ENCODE peak calls at places on chromosomes 7 and 10, in ten cellular contexts. One of them, this sample, is unnamed.

GRCh38 chr7:151696738-151697514 is 177.2 kb upstream of the RHEB start:
- DNase-seq in sigmoid colon: no peak
- DNase-seq in adrenal gland: no peak
- DNase-seq in body of pancreas: peak; percentile 29
- DNase-seq in ovary: no peak
- DNase-seq in heart left ventricle: no peak
- DNase-seq in GM12878: no peak
- DNase-seq in spleen: no peak
- DNase-seq in prostate gland: peak; percentile 35
- DNase-seq in A549: peak; percentile 71
- DNase-seq in this sample: no peak

GRCh38 chr10:49139000-49139865 is 5.4 kb upstream of the FAM170B start:
- DNase-seq in sigmoid colon: no peak
- DNase-seq in adrenal gland: no peak
- DNase-seq in body of pancreas: no peak
- DNase-seq in ovary: peak; percentile 27
- DNase-seq in heart left ventricle: no peak
- DNase-seq in GM12878: no peak
- DNase-seq in spleen: no peak
- DNase-seq in prostate gland: no peak
- DNase-seq in A549: no peak
- DNase-seq in this sample: no peak

GRCh38 chr7:131948434-131949053 is 392.1 kb upstream of the PODXL start:
- DNase-seq in sigmoid colon: no peak
- DNase-seq in adrenal gland: no peak
- DNase-seq in body of pancreas: no peak
- DNase-seq in ovary: no peak
- DNase-seq in heart left ventricle: peak; percentile 21
- DNase-seq in GM12878: no peak
- DNase-seq in spleen: no peak
- DNase-seq in prostate gland: peak; percentile 34
- DNase-seq in A549: peak; percentile 71
- DNase-seq in this sample: no peak

GRCh38 chr7:113120647-113121046 is 2.3 kb upstream of the SMIM30 start:
- DNase-seq in sigmoid colon: no peak
- DNase-seq in adrenal gland: no peak
- DNase-seq in body of pancreas: no peak
- DNase-seq in ovary: no peak
- DNase-seq in heart left ventricle: no peak
- DNase-seq in GM12878: no peak
- DNase-seq in spleen: no peak
- DNase-seq in prostate gland: no peak
- DNase-seq in A549: no peak
- DNase-seq in this sample: peak; percentile 86

GRCh38 chr7:93147358-93147757 is 827 bp downstream of the SAMD9L start:
- DNase-seq in sigmoid colon: peak; percentile 55
- DNase-seq in adrenal gland: peak; percentile 28
- DNase-seq in body of pancreas: peak; percentile 18
- DNase-seq in ovary: peak; percentile 15
- DNase-seq in heart left ventricle: peak; percentile 25
- DNase-seq in GM12878: peak; percentile 51
- DNase-seq in spleen: peak; percentile 64
- DNase-seq in prostate gland: peak; percentile 9
- DNase-seq in A549: peak; percentile 10
- DNase-seq in this sample: peak; percentile 67

GRCh38 chr7:118755067-118755625 is 530.6 kb downstream of the ANKRD7 start:
- DNase-seq in sigmoid colon: no peak
- DNase-seq in adrenal gland: no peak
- DNase-seq in body of pancreas: no peak
- DNase-seq in ovary: no peak
- DNase-seq in heart left ventricle: no peak
- DNase-seq in GM12878: no peak
- DNase-seq in spleen: no peak
- DNase-seq in prostate gland: peak; percentile 59
- DNase-seq in A549: no peak
- DNase-seq in this sample: no peak

GRCh38 chr7:26843696-26844095 is 20.7 kb downstream of the SKAP2 start:
- DNase-seq in sigmoid colon: no peak
- DNase-seq in adrenal gland: no peak
- DNase-seq in body of pancreas: no peak
- DNase-seq in ovary: no peak
- DNase-seq in heart left ventricle: no peak
- DNase-seq in GM12878: no peak
- DNase-seq in spleen: no peak
- DNase-seq in prostate gland: no peak
- DNase-seq in A549: no peak
- DNase-seq in this sample: peak; percentile 42

GRCh38 chr10:101291254-101292193 is 62.3 kb upstream of the LBX1 start:
- DNase-seq in sigmoid colon: no peak
- DNase-seq in adrenal gland: peak; percentile 53
- DNase-seq in body of pancreas: peak; percentile 57
- DNase-seq in ovary: peak; percentile 39
- DNase-seq in heart left ventricle: peak; percentile 62
- DNase-seq in GM12878: no peak
- DNase-seq in spleen: peak; percentile 85
- DNase-seq in prostate gland: peak; percentile 24
- DNase-seq in A549: peak; percentile 85
- DNase-seq in this sample: peak; percentile 71

GRCh38 chr10:63618552-63618951 is 97.4 kb downstream of the REEP3 start:
- DNase-seq in sigmoid colon: no peak
- DNase-seq in adrenal gland: no peak
- DNase-seq in body of pancreas: no peak
- DNase-seq in ovary: no peak
- DNase-seq in heart left ventricle: no peak
- DNase-seq in GM12878: no peak
- DNase-seq in spleen: no peak
- DNase-seq in prostate gland: no peak
- DNase-seq in A549: no peak
- DNase-seq in this sample: no peak

GRCh38 chr7:54179321-54180029 is 362.7 kb upstream of the VSTM2A start:
- DNase-seq in sigmoid colon: no peak
- DNase-seq in adrenal gland: no peak
- DNase-seq in body of pancreas: no peak
- DNase-seq in ovary: no peak
- DNase-seq in heart left ventricle: no peak
- DNase-seq in GM12878: no peak
- DNase-seq in spleen: no peak
- DNase-seq in prostate gland: no peak
- DNase-seq in A549: no peak
- DNase-seq in this sample: no peak

GRCh38 chr7:25712500-25712899 is 439.5 kb upstream of the NFE2L3 start:
- DNase-seq in sigmoid colon: no peak
- DNase-seq in adrenal gland: no peak
- DNase-seq in body of pancreas: no peak
- DNase-seq in ovary: no peak
- DNase-seq in heart left ventricle: no peak
- DNase-seq in GM12878: no peak
- DNase-seq in spleen: no peak
- DNase-seq in prostate gland: no peak
- DNase-seq in A549: no peak
- DNase-seq in this sample: no peak

GRCh38 chr10:88106348-88106747 is 242.9 kb downstream of the PTEN start:
- DNase-seq in sigmoid colon: no peak
- DNase-seq in adrenal gland: no peak
- DNase-seq in body of pancreas: no peak
- DNase-seq in ovary: no peak
- DNase-seq in heart left ventricle: no peak
- DNase-seq in GM12878: no peak
- DNase-seq in spleen: no peak
- DNase-seq in prostate gland: no peak
- DNase-seq in A549: no peak
- DNase-seq in this sample: peak; percentile 84

GRCh38 chr7:2729043-2729892 is 41.3 kb downstream of the AMZ1 start:
- DNase-seq in sigmoid colon: peak; percentile 85
- DNase-seq in adrenal gland: no peak
- DNase-seq in body of pancreas: no peak
- DNase-seq in ovary: peak; percentile 61
- DNase-seq in heart left ventricle: no peak
- DNase-seq in GM12878: no peak
- DNase-seq in spleen: peak; percentile 82
- DNase-seq in prostate gland: no peak
- DNase-seq in A549: no peak
- DNase-seq in this sample: no peak

GRCh38 chr7:149838992-149839408 is 825 bp downstream of the ZNF862 start:
- DNase-seq in sigmoid colon: peak; percentile 54
- DNase-seq in adrenal gland: peak; percentile 18
- DNase-seq in body of pancreas: no peak
- DNase-seq in ovary: no peak
- DNase-seq in heart left ventricle: no peak
- DNase-seq in GM12878: no peak
- DNase-seq in spleen: no peak
- DNase-seq in prostate gland: no peak
- DNase-seq in A549: peak; percentile 36
- DNase-seq in this sample: no peak

GRCh38 chr7:104185346-104185745 is 22.5 kb downstream of the ORC5 start:
- DNase-seq in sigmoid colon: no peak
- DNase-seq in adrenal gland: no peak
- DNase-seq in body of pancreas: no peak
- DNase-seq in ovary: no peak
- DNase-seq in heart left ventricle: no peak
- DNase-seq in GM12878: no peak
- DNase-seq in spleen: no peak
- DNase-seq in prostate gland: peak; percentile 46
- DNase-seq in A549: no peak
- DNase-seq in this sample: no peak

GRCh38 chr7:105224884-105225651 is 163.7 kb downstream of the SRPK2 start:
- DNase-seq in sigmoid colon: no peak
- DNase-seq in adrenal gland: peak; percentile 53
- DNase-seq in body of pancreas: peak; percentile 50
- DNase-seq in ovary: no peak
- DNase-seq in heart left ventricle: no peak
- DNase-seq in GM12878: peak; percentile 42
- DNase-seq in spleen: no peak
- DNase-seq in prostate gland: no peak
- DNase-seq in A549: peak; percentile 54
- DNase-seq in this sample: peak; percentile 88

DNA sequence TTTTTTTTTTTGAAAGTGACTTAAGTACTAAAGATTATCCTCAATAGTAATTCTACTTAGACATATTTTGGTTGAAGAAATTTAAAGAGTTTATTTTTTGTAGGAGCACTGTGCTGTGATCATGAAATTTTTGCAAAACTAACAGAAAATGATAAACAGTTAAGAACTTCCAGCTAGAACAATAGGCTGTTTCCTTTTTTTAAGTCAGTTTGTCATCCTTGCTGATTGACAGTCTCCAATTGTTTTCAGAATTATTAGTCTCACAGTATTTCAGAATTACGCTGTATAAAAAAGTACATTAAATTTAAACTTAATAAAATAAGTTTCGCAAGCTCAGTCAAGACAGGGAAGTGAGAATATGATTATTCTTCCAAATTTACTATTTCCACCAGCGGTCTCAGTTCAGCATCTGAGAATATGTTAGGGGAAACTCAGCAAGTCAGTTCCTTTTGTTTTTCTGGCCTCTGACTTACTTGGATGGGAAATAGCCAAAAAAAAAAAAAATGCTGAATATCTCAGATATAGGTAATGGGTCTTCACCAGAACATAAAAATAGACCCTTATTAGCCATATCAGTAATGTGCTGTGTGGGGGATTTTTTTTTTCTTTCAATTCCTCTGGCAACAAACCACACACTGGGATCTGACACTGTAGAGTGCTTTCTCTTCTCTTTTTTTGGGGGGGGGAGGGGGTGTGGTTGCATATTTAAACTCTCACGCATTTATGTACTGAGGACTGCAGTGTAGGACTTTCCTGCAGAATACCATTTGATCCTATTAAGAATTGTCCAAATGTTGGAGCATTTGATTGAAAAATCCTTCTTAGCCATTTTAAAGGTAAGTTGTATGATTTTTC is at the start of gene CD36:
- DNase-seq in sigmoid colon: no peak
- DNase-seq in adrenal gland: no peak
- DNase-seq in body of pancreas: no peak
- DNase-seq in ovary: no peak
- DNase-seq in heart left ventricle: peak; percentile 38
- DNase-seq in GM12878: peak; percentile 37
- DNase-seq in spleen: no peak
- DNase-seq in prostate gland: no peak
- DNase-seq in A549: no peak
- DNase-seq in this sample: peak; percentile 66
- TF ChIP-seq POLR2A in sigmoid colon: no peak
- TF ChIP-seq POLR2A in adrenal gland: no peak
- TF ChIP-seq POLR2A in body of pancreas: no peak
- TF ChIP-seq POLR2A in ovary: no peak
- TF ChIP-seq POLR2A in heart left ventricle: peak; percentile 48
- TF ChIP-seq POLR2A in GM12878: no peak
- TF ChIP-seq POLR2A in spleen: peak; percentile 11
- TF ChIP-seq POLR2A in prostate gland: no peak
- TF ChIP-seq POLR2A in A549: no peak
- TF ChIP-seq POLR2A in this sample: no peak

DNA sequence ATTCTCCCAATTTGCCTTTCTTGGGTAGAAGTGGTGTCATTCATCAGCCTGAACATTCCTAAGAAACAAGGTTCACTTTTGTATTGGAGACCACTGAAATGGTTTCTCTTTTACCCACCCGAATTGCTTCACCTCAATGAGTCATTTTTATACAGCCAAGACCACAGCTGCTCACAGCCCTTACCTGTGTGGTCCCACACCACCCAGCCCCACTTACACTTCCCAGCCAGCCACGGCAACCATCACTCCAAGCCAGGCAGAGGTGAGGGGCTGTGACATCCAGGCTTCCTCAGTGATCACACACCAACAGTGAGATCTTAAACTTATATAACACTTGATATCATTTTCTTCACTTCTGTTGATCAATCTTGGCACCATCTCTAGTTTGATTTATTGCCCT is 20.7 kb downstream of the OR13A1 start:
- DNase-seq in sigmoid colon: no peak
- DNase-seq in adrenal gland: no peak
- DNase-seq in body of pancreas: no peak
- DNase-seq in ovary: no peak
- DNase-seq in heart left ventricle: no peak
- DNase-seq in GM12878: no peak
- DNase-seq in spleen: no peak
- DNase-seq in prostate gland: no peak
- DNase-seq in A549: no peak
- DNase-seq in this sample: no peak
- TF ChIP-seq CTCF in sigmoid colon: no peak
- TF ChIP-seq CTCF in adrenal gland: no peak
- TF ChIP-seq CTCF in body of pancreas: no peak
- TF ChIP-seq CTCF in ovary: no peak
- TF ChIP-seq CTCF in heart left ventricle: no peak
- TF ChIP-seq CTCF in GM12878: no peak
- TF ChIP-seq CTCF in spleen: no peak
- TF ChIP-seq CTCF in prostate gland: no peak
- TF ChIP-seq CTCF in A549: no peak
- TF ChIP-seq CTCF in this sample: no peak

GRCh38 chr10:27504007-27504890 is at the start of gene RAB18:
- DNase-seq in sigmoid colon: peak; percentile 99
- DNase-seq in adrenal gland: peak; percentile 99
- DNase-seq in body of pancreas: peak; percentile 99
- DNase-seq in ovary: peak; percentile 98
- DNase-seq in heart left ventricle: peak; percentile 97
- DNase-seq in GM12878: peak; percentile 96
- DNase-seq in spleen: peak; percentile 100
- DNase-seq in prostate gland: peak; percentile 96
- DNase-seq in A549: peak; percentile 90
- DNase-seq in this sample: peak; percentile 96
- TF ChIP-seq POLR2A in sigmoid colon: peak; percentile 89
- TF ChIP-seq POLR2A in adrenal gland: peak; percentile 93
- TF ChIP-seq POLR2A in body of pancreas: peak; percentile 92
- TF ChIP-seq POLR2A in ovary: peak; percentile 77
- TF ChIP-seq POLR2A in heart left ventricle: peak; percentile 84
- TF ChIP-seq POLR2A in GM12878: peak; percentile 99
- TF ChIP-seq POLR2A in spleen: peak; percentile 68
- TF ChIP-seq POLR2A in prostate gland: peak; percentile 93
- TF ChIP-seq POLR2A in A549: peak; percentile 96
- TF ChIP-seq POLR2A in this sample: peak; percentile 58

GRCh38 chr10:132687893-132688579 is 97.9 kb downstream of the NKX6-2 start:
- DNase-seq in sigmoid colon: peak; percentile 40
- DNase-seq in adrenal gland: no peak
- DNase-seq in body of pancreas: peak; percentile 5
- DNase-seq in ovary: no peak
- DNase-seq in heart left ventricle: no peak
- DNase-seq in GM12878: no peak
- DNase-seq in spleen: peak; percentile 55
- DNase-seq in prostate gland: no peak
- DNase-seq in A549: no peak
- DNase-seq in this sample: no peak
- TF ChIP-seq CTCF in sigmoid colon: no peak
- TF ChIP-seq CTCF in adrenal gland: no peak
- TF ChIP-seq CTCF in body of pancreas: no peak
- TF ChIP-seq CTCF in ovary: no peak
- TF ChIP-seq CTCF in heart left ventricle: no peak
- TF ChIP-seq CTCF in GM12878: no peak
- TF ChIP-seq CTCF in spleen: no peak
- TF ChIP-seq CTCF in prostate gland: no peak
- TF ChIP-seq CTCF in A549: no peak
- TF ChIP-seq CTCF in this sample: no peak